ENCODE peak calls at places on chromosomes 1 and 21, in seven cellular contexts. One of them, this sample, is unnamed.

GRCh38 chr1:67832737-67833594 is at the start of gene GNG12:
- DNase-seq in CD4-positive, alpha-beta T cell: no peak
- DNase-seq in coronary artery: peak
- DNase-seq in colonic mucosa: peak
- DNase-seq in RWPE1: peak
- DNase-seq in H9: peak
- DNase-seq in tibial artery: peak
- DNase-seq in this sample: peak

GRCh38 chr1:160724445-160725242 is 13.0 kb upstream of the CD48 start:
- DNase-seq in CD4-positive, alpha-beta T cell: no peak
- DNase-seq in coronary artery: no peak
- DNase-seq in colonic mucosa: no peak
- DNase-seq in RWPE1: no peak
- DNase-seq in H9: no peak
- DNase-seq in tibial artery: no peak
- DNase-seq in this sample: no peak

GRCh38 chr1:100188617-100189016 is 10.6 kb upstream of the LRRC39 start:
- DNase-seq in CD4-positive, alpha-beta T cell: no peak
- DNase-seq in coronary artery: no peak
- DNase-seq in colonic mucosa: no peak
- DNase-seq in RWPE1: no peak
- DNase-seq in H9: no peak
- DNase-seq in tibial artery: no peak
- DNase-seq in this sample: no peak

GRCh38 chr21:28100366-28100765 is 892.3 kb downstream of the LTN1 start:
- DNase-seq in CD4-positive, alpha-beta T cell: no peak
- DNase-seq in coronary artery: no peak
- DNase-seq in colonic mucosa: no peak
- DNase-seq in RWPE1: no peak
- DNase-seq in H9: no peak
- DNase-seq in tibial artery: no peak
- DNase-seq in this sample: no peak

GRCh38 chr1:167800241-167800640 is 78.5 kb downstream of the MPZL1 start:
- DNase-seq in CD4-positive, alpha-beta T cell: no peak
- DNase-seq in coronary artery: no peak
- DNase-seq in colonic mucosa: no peak
- DNase-seq in RWPE1: no peak
- DNase-seq in H9: no peak
- DNase-seq in tibial artery: no peak
- DNase-seq in this sample: no peak

GRCh38 chr1:96865731-96866684 is 144.4 kb downstream of the PTBP2 start:
- DNase-seq in CD4-positive, alpha-beta T cell: no peak
- DNase-seq in coronary artery: no peak
- DNase-seq in colonic mucosa: no peak
- DNase-seq in RWPE1: peak
- DNase-seq in H9: no peak
- DNase-seq in tibial artery: no peak
- DNase-seq in this sample: no peak

GRCh38 chr1:66929691-66929998 is 4.9 kb downstream of the MIER1 start:
- DNase-seq in CD4-positive, alpha-beta T cell: no peak
- DNase-seq in coronary artery: no peak
- DNase-seq in colonic mucosa: no peak
- DNase-seq in RWPE1: no peak
- DNase-seq in H9: no peak
- DNase-seq in tibial artery: no peak
- DNase-seq in this sample: no peak

GRCh38 chr1:160325252-160325651 is 17.8 kb downstream of the COPA start:
- DNase-seq in CD4-positive, alpha-beta T cell: no peak
- DNase-seq in coronary artery: no peak
- DNase-seq in colonic mucosa: no peak
- DNase-seq in RWPE1: no peak
- DNase-seq in H9: no peak
- DNase-seq in tibial artery: no peak
- DNase-seq in this sample: no peak

GRCh38 chr1:200558866-200559459 is 61.6 kb downstream of the KIF14 start:
- DNase-seq in CD4-positive, alpha-beta T cell: no peak
- DNase-seq in coronary artery: no peak
- DNase-seq in colonic mucosa: no peak
- DNase-seq in RWPE1: peak
- DNase-seq in H9: no peak
- DNase-seq in tibial artery: no peak
- DNase-seq in this sample: no peak

GRCh38 chr1:23980725-23981063 is 567 bp upstream of the SRSF10 start:
- DNase-seq in CD4-positive, alpha-beta T cell: peak
- DNase-seq in coronary artery: no peak
- DNase-seq in colonic mucosa: peak
- DNase-seq in RWPE1: peak
- DNase-seq in H9: peak
- DNase-seq in tibial artery: no peak
- DNase-seq in this sample: peak

GRCh38 chr1:190226006-190226405 is 251.7 kb downstream of the BRINP3 start:
- DNase-seq in CD4-positive, alpha-beta T cell: no peak
- DNase-seq in coronary artery: no peak
- DNase-seq in colonic mucosa: no peak
- DNase-seq in RWPE1: no peak
- DNase-seq in H9: no peak
- DNase-seq in tibial artery: no peak
- DNase-seq in this sample: no peak

GRCh38 chr1:235050911-235051360 is 77.7 kb downstream of the TOMM20 start:
- DNase-seq in CD4-positive, alpha-beta T cell: no peak
- DNase-seq in coronary artery: peak
- DNase-seq in colonic mucosa: no peak
- DNase-seq in RWPE1: no peak
- DNase-seq in H9: peak
- DNase-seq in tibial artery: peak
- DNase-seq in this sample: no peak

GRCh38 chr1:217713223-217713622 is 82.1 kb downstream of the SPATA17 start:
- DNase-seq in CD4-positive, alpha-beta T cell: no peak
- DNase-seq in coronary artery: no peak
- DNase-seq in colonic mucosa: no peak
- DNase-seq in RWPE1: peak
- DNase-seq in H9: no peak
- DNase-seq in tibial artery: no peak
- DNase-seq in this sample: no peak

GRCh38 chr1:178612261-178612660 is 99.4 kb downstream of the TEX35 start:
- DNase-seq in CD4-positive, alpha-beta T cell: no peak
- DNase-seq in coronary artery: no peak
- DNase-seq in colonic mucosa: no peak
- DNase-seq in RWPE1: peak
- DNase-seq in H9: no peak
- DNase-seq in tibial artery: no peak
- DNase-seq in this sample: no peak

GRCh38 chr1:11740258-11741192 is 4.6 kb downstream of the AGTRAP start:
- DNase-seq in CD4-positive, alpha-beta T cell: no peak
- DNase-seq in coronary artery: no peak
- DNase-seq in colonic mucosa: no peak
- DNase-seq in RWPE1: no peak
- DNase-seq in H9: no peak
- DNase-seq in tibial artery: no peak
- DNase-seq in this sample: no peak

GRCh38 chr21:39317134-39318090 is 4.0 kb upstream of the BRWD1 start:
- DNase-seq in CD4-positive, alpha-beta T cell: no peak
- DNase-seq in coronary artery: no peak
- DNase-seq in colonic mucosa: no peak
- DNase-seq in RWPE1: no peak
- DNase-seq in H9: no peak
- DNase-seq in tibial artery: no peak
- DNase-seq in this sample: no peak

GRCh38 chr21:39316729-39317128 is 3.3 kb upstream of the BRWD1 start:
- DNase-seq in CD4-positive, alpha-beta T cell: no peak
- DNase-seq in coronary artery: no peak
- DNase-seq in colonic mucosa: no peak
- DNase-seq in RWPE1: no peak
- DNase-seq in H9: no peak
- DNase-seq in tibial artery: no peak
- DNase-seq in this sample: no peak

GRCh38 chr21:39314155-39315027 is 959 bp upstream of the BRWD1 start:
- DNase-seq in CD4-positive, alpha-beta T cell: no peak
- DNase-seq in coronary artery: no peak
- DNase-seq in colonic mucosa: peak
- DNase-seq in RWPE1: peak
- DNase-seq in H9: peak
- DNase-seq in tibial artery: peak
- DNase-seq in this sample: peak

GRCh38 chr21:39316062-39316461 is 2.6 kb upstream of the BRWD1 start:
- DNase-seq in CD4-positive, alpha-beta T cell: no peak
- DNase-seq in coronary artery: no peak
- DNase-seq in colonic mucosa: no peak
- DNase-seq in RWPE1: no peak
- DNase-seq in H9: no peak
- DNase-seq in tibial artery: no peak
- DNase-seq in this sample: no peak

DNA sequence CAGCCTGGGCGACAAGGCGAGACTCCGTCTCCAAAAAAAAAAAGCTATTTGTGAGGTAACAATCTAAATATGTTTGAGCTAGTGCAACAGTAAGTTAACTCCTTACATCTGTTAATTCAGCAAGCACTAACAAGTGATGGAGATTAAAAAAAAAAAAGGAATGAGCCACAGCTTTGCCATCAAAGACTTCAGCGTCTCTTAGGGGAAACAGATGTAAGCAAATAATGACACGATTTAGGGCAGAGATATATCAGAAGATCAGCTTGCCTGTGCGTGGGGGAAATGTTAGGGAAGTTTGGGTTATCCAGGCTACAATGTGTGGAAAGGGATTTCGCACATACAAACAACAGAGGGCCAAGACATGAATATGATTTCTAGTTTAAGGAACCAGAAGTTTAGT is 2.2 kb upstream of the BRWD1 start:
- DNase-seq in CD4-positive, alpha-beta T cell: no peak
- DNase-seq in coronary artery: no peak
- DNase-seq in colonic mucosa: no peak
- DNase-seq in RWPE1: no peak
- DNase-seq in H9: no peak
- DNase-seq in tibial artery: no peak
- DNase-seq in this sample: no peak
- H3K27ac ChIP-seq in CD4-positive, alpha-beta T cell: no peak
- H3K27ac ChIP-seq in coronary artery: no peak
- H3K27ac ChIP-seq in colonic mucosa: no peak
- H3K27ac ChIP-seq in RWPE1: peak
- H3K27ac ChIP-seq in H9: no peak
- H3K27ac ChIP-seq in tibial artery: no peak
- H3K27ac ChIP-seq in this sample: no peak

DNA sequence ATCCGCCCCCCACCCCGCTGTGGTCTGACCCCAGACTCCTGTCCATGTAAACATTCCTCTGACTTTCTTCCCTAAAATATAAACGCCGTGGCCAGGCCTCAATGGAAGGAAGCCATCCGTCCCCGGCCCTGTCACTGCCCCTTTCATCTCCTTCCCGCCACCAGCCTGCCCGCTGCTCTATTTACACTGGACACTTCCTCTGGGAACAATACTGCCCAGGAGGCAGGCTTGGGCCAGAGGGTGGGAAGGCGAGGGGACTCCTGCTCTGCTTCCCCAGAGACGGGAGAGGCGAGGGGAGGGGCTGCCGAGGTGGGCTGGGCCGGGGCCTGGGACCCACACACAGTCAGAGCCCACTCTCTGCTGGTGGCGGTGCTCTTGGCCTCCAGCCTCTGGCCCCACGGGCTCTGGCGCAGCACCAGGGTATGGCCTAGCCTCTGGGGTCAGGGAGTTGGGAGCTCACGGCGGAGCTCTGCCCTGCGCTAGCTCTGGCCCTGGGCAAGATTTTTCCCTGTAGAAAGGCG is 128.1 kb downstream of the CASZ1 start:
- DNase-seq in CD4-positive, alpha-beta T cell: no peak
- DNase-seq in coronary artery: no peak
- DNase-seq in colonic mucosa: no peak
- DNase-seq in RWPE1: no peak
- DNase-seq in H9: no peak
- DNase-seq in tibial artery: no peak
- DNase-seq in this sample: no peak
- H3K27ac ChIP-seq in CD4-positive, alpha-beta T cell: no peak
- H3K27ac ChIP-seq in coronary artery: peak
- H3K27ac ChIP-seq in colonic mucosa: no peak
- H3K27ac ChIP-seq in RWPE1: no peak
- H3K27ac ChIP-seq in H9: no peak
- H3K27ac ChIP-seq in tibial artery: peak
- H3K27ac ChIP-seq in this sample: no peak

GRCh38 chr1:193104496-193104905 is 713 bp downstream of the GLRX2 start:
- DNase-seq in CD4-positive, alpha-beta T cell: peak
- DNase-seq in coronary artery: no peak
- DNase-seq in colonic mucosa: peak
- DNase-seq in RWPE1: peak
- DNase-seq in H9: peak
- DNase-seq in tibial artery: peak
- DNase-seq in this sample: peak
- H3K27ac ChIP-seq in CD4-positive, alpha-beta T cell: no peak
- H3K27ac ChIP-seq in coronary artery: peak
- H3K27ac ChIP-seq in colonic mucosa: peak
- H3K27ac ChIP-seq in RWPE1: peak
- H3K27ac ChIP-seq in H9: no peak
- H3K27ac ChIP-seq in tibial artery: peak
- H3K27ac ChIP-seq in this sample: peak

GRCh38 chr1:201942129-201942495 is 4.2 kb downstream of the LMOD1 start:
- DNase-seq in CD4-positive, alpha-beta T cell: no peak
- DNase-seq in coronary artery: no peak
- DNase-seq in colonic mucosa: no peak
- DNase-seq in RWPE1: no peak
- DNase-seq in H9: no peak
- DNase-seq in tibial artery: no peak
- DNase-seq in this sample: no peak
- H3K27ac ChIP-seq in CD4-positive, alpha-beta T cell: no peak
- H3K27ac ChIP-seq in coronary artery: peak
- H3K27ac ChIP-seq in colonic mucosa: no peak
- H3K27ac ChIP-seq in RWPE1: no peak
- H3K27ac ChIP-seq in H9: peak
- H3K27ac ChIP-seq in tibial artery: peak
- H3K27ac ChIP-seq in this sample: no peak

GRCh38 chr1:41286486-41286885 is 44.4 kb upstream of the SCMH1 start:
- DNase-seq in CD4-positive, alpha-beta T cell: no peak
- DNase-seq in coronary artery: no peak
- DNase-seq in colonic mucosa: no peak
- DNase-seq in RWPE1: no peak
- DNase-seq in H9: peak
- DNase-seq in tibial artery: no peak
- DNase-seq in this sample: no peak
- H3K27ac ChIP-seq in CD4-positive, alpha-beta T cell: no peak
- H3K27ac ChIP-seq in coronary artery: no peak
- H3K27ac ChIP-seq in colonic mucosa: no peak
- H3K27ac ChIP-seq in RWPE1: no peak
- H3K27ac ChIP-seq in H9: no peak
- H3K27ac ChIP-seq in tibial artery: no peak
- H3K27ac ChIP-seq in this sample: no peak

GRCh38 chr21:29189358-29189757 is 58.9 kb downstream of the MAP3K7CL start:
- DNase-seq in CD4-positive, alpha-beta T cell: no peak
- DNase-seq in coronary artery: no peak
- DNase-seq in colonic mucosa: no peak
- DNase-seq in RWPE1: no peak
- DNase-seq in H9: no peak
- DNase-seq in tibial artery: no peak
- DNase-seq in this sample: no peak
- H3K27ac ChIP-seq in CD4-positive, alpha-beta T cell: no peak
- H3K27ac ChIP-seq in coronary artery: no peak
- H3K27ac ChIP-seq in colonic mucosa: no peak
- H3K27ac ChIP-seq in RWPE1: no peak
- H3K27ac ChIP-seq in H9: no peak
- H3K27ac ChIP-seq in tibial artery: no peak
- H3K27ac ChIP-seq in this sample: no peak

This sample was measured in ovary.